ENCODE peak calls at places on chromosomes 6 and 20, in seven cellular contexts. Y is NCI-H2081, T is LoVo, V is AG08396, O is T-helper 2 cell, E is mesothelial cell of epicardium, G is mucosa of descending colon. L is an unnamed sample.

GRCh38 chr6:121849477-121849876 is 414.0 kb downstream of the GJA1 start:
- DNase-seq in T (peak), V (peak), Y (peak), O (no peak), G (no peak), E (no peak), L (no peak)

GRCh38 chr6:34275128-34275804 is 26.5 kb upstream of the SMIM29 start:
- DNase-seq in O (no peak), T (no peak), E (no peak), Y (no peak), G (no peak), V (no peak), L (no peak)

GRCh38 chr6:168336967-168337366 is 17.4 kb upstream of the DACT2 start:
- DNase-seq in Y (no peak), V (no peak), E (no peak), G (no peak), T (no peak), O (no peak), L (no peak)

GRCh38 chr6:53728570-53729194 is 63.1 kb upstream of the KLHL31 start:
- DNase-seq in Y (peak), G (peak), V (peak), E (peak), O (peak), T (peak), L (no peak)

GRCh38 chr20:11395581-11395980 is 522.1 kb upstream of the BTBD3 start:
- DNase-seq in Y (no peak), T (no peak), E (no peak), O (no peak), G (no peak), V (no peak), L (no peak)

GRCh38 chr20:11158146-11158545 is 484.3 kb upstream of the JAG1 start:
- DNase-seq in T (no peak), O (no peak), E (no peak), Y (no peak), G (no peak), V (no peak), L (no peak)

GRCh38 chr6:47034919-47035318 is 7.2 kb downstream of the ADGRF1 start:
- DNase-seq in G (no peak), Y (peak), O (no peak), T (peak), V (peak), E (no peak), L (peak)

GRCh38 chr6:100001915-100002388 is 7.9 kb upstream of the MCHR2 start:
- DNase-seq in O (no peak), E (no peak), V (peak), Y (peak), G (peak), T (peak), L (no peak)

GRCh38 chr20:45867129-45867810 is 9.9 kb downstream of the ZSWIM3 start:
- DNase-seq in Y (no peak), V (no peak), T (no peak), G (no peak), E (no peak), O (no peak), L (no peak)

GRCh38 chr6:151036869-151037680 is 171.6 kb downstream of the MTHFD1L start:
- DNase-seq in G (no peak), O (no peak), V (no peak), T (no peak), E (no peak), Y (no peak), L (no peak)

GRCh38 chr6:153108320-153108719 is 22.8 kb downstream of the RGS17 start:
- DNase-seq in Y (peak), O (no peak), T (no peak), G (no peak), E (no peak), V (peak), L (no peak)

GRCh38 chr6:149566372-149567193 is at the start of gene GINM1:
- DNase-seq in Y (peak), O (peak), E (peak), G (peak), T (peak), V (peak), L (no peak)

GRCh38 chr6:142570221-142570671 is 268.4 kb downstream of the ADGRG6 start:
- DNase-seq in T (no peak), Y (no peak), O (no peak), E (no peak), V (peak), G (no peak), L (peak)

L was measured in LNCaP clone FGC.